ENCODE peak calls at places on chromosomes 3 and 15, in nine cellular contexts. X, I, G, H, Q, W, N, B and M are unnamed samples.

GRCh38 chr3:62249855-62250543 is 123.4 kb downstream of the FEZF2 start:
- DNase-seq in Q (no peak), W (no peak), G (no peak), H (no peak), B (no peak), N (no peak), I (no peak), X (no peak), M (no peak)

GRCh38 chr15:59160880-59161593 is 45.6 kb upstream of the LDHAL6B start:
- DNase-seq in G (no peak), I (no peak), W (no peak), N (no peak), H (no peak), Q (peak; percentile 46), B (peak; percentile 45), X (no peak), M (no peak)

GRCh38 chr15:50145451-50145872 is 26.4 kb upstream of the ATP8B4 start:
- DNase-seq in W (peak; percentile 71), B (no peak), I (peak; percentile 66), Q (peak; percentile 90), X (peak; percentile 77), H (peak; percentile 24), N (no peak), G (peak; percentile 57), M (peak; percentile 92)

GRCh38 chr3:58164199-58164879 is 46.4 kb downstream of the DNASE1L3 start:
- DNase-seq in I (peak; percentile 35), H (peak; percentile 96), N (no peak), B (no peak), G (no peak), X (peak; percentile 78), W (no peak), Q (peak; percentile 60), M (no peak)

GRCh38 chr15:23420806-23421575 is 26.1 kb downstream of the GOLGA6L2 start:
- DNase-seq in N (no peak), G (no peak), X (no peak), B (peak; percentile 47), Q (no peak), H (no peak), W (no peak), I (no peak), M (peak; percentile 33)

GRCh38 chr15:100689500-100689899 is 87.1 kb downstream of the ASB7 start:
- DNase-seq in X (no peak), I (no peak), H (no peak), B (no peak), Q (no peak), G (no peak), N (no peak), W (no peak), M (no peak)

GRCh38 chr3:4746241-4746958 is 232.8 kb upstream of the BHLHE40 start:
- DNase-seq in G (no peak), W (no peak), Q (peak; percentile 94), N (no peak), B (no peak), X (peak; percentile 79), I (no peak), H (no peak), M (peak; percentile 32)

GRCh38 chr15:48962662-48963523 is 826 bp downstream of the SHC4 start:
- DNase-seq in G (no peak), I (peak; percentile 47), Q (peak; percentile 64), N (peak; percentile 32), W (no peak), B (no peak), X (peak; percentile 54), H (peak; percentile 37), M (peak; percentile 58)

GRCh38 chr3:49122022-49122421 is 1.4 kb upstream of the USP19 start:
- DNase-seq in Q (no peak), H (no peak), B (no peak), I (no peak), N (no peak), W (no peak), X (no peak), G (no peak), M (no peak)

GRCh38 chr15:85493258-85493657 is 112.9 kb downstream of the AKAP13 start:
- DNase-seq in G (no peak), I (no peak), Q (no peak), X (no peak), H (no peak), N (no peak), W (no peak), B (peak; percentile 55), M (no peak)

GRCh38 chr3:139327231-139327630 is 16.6 kb upstream of the MRPS22 start:
- DNase-seq in B (no peak), N (no peak), G (no peak), W (no peak), X (no peak), H (no peak), Q (no peak), I (no peak), M (no peak)

GRCh38 chr3:139329364-139329850 is 14.4 kb upstream of the MRPS22 start:
- DNase-seq in G (peak; percentile 70), H (peak; percentile 92), I (peak; percentile 78), Q (peak; percentile 85), B (peak; percentile 94), N (peak; percentile 95), X (peak; percentile 64), W (peak; percentile 74), M (peak; percentile 78)

GRCh38 chr3:139328356-139328755 is 15.5 kb upstream of the MRPS22 start:
- DNase-seq in X (no peak), G (no peak), W (no peak), Q (no peak), H (no peak), B (no peak), N (no peak), I (no peak), M (no peak)

GRCh38 chr3:139326707-139327106 is 17.1 kb upstream of the MRPS22 start:
- DNase-seq in B (no peak), H (no peak), Q (no peak), N (no peak), I (no peak), G (no peak), W (no peak), X (no peak), M (no peak)

GRCh38 chr3:139327861-139328260 is 16.0 kb upstream of the MRPS22 start:
- DNase-seq in I (no peak), W (no peak), X (no peak), Q (no peak), N (no peak), B (no peak), G (no peak), H (no peak), M (no peak)
- H3K4me3 ChIP-seq in I (no peak overlapping the region), W (no peak overlapping the region), X (no peak overlapping the region), Q (no peak overlapping the region), N (no peak overlapping the region), B (no peak overlapping the region), G (no peak overlapping the region), H (no peak overlapping the region), M (no peak overlapping the region)

DNA sequence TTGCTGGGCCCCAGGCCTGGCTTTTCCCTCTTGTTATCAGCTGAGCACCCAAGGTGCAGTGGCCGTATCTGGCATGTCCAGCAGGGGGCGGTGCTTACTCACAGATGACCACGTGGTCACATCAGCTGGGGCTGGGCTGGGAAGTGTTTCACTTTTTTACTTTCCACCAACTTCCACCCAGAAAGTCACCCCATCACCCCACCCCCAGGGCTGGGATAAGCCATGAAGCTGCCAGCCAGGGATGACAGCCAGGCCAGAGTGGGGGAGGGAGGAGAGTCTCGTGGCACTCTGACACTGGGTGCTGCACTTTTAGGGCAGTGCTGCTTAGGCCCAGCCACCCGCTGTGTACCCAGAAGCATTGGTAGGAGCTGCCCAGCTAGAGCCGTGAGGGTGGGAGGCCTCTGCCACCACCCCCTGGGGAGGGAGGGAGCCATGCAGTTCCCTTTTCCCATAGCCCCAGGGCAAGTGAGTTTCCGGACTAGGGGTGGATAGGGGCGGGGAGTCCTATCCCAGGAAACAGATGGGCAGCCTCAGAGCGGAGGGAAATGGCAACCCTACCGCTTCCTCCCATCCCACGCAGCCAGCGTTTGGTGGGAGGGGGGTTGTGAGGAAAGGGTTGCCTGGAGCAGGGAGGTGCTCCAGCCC is 6.1 kb downstream of the PPCDC start:
- DNase-seq in X (peak; percentile 67), B (peak; percentile 97), W (peak; percentile 51), H (peak; percentile 93), G (peak; percentile 99), N (peak; percentile 88), Q (peak; percentile 88), I (peak; percentile 90), M (peak; percentile 92)
- H3K4me3 ChIP-seq in X (no peak overlapping the region), B (peak overlapping the region; percentile 22), W (no peak overlapping the region), H (no peak overlapping the region), G (peak overlapping the region; percentile 23), N (no peak overlapping the region), Q (peak overlapping the region; percentile 21), I (peak overlapping the region; percentile 28), M (peak overlapping the region; percentile 36)

GRCh38 chr3:42601898-42602581 is 1.6 kb downstream of the NKTR start:
- DNase-seq in W (no peak), I (no peak), N (no peak), H (no peak), Q (peak; percentile 36), G (no peak), X (peak; percentile 7), B (no peak), M (no peak)
- H3K4me3 ChIP-seq in W (peak overlapping the region; percentile 85), I (peak overlapping the region; percentile 82), N (peak overlapping the region; percentile 75), H (no peak overlapping the region), Q (peak overlapping the region; percentile 88), G (peak overlapping the region; percentile 67), X (peak overlapping the region; percentile 67), B (peak overlapping the region; percentile 91), M (peak overlapping the region; percentile 85)

GRCh38 chr3:42731476-42732195 is 29.0 kb upstream of the HHATL start:
- DNase-seq in W (no peak), G (no peak), B (peak; percentile 10), N (no peak), I (no peak), Q (no peak), X (no peak), H (no peak), M (no peak)

GRCh38 chr3:42733501-42734262 is 31.1 kb upstream of the HHATL start:
- DNase-seq in X (no peak), W (no peak), I (no peak), N (peak; percentile 17), G (no peak), B (peak; percentile 29), Q (no peak), H (no peak), M (no peak)

GRCh38 chr3:42734263-42734860 is 31.8 kb upstream of the HHATL start:
- DNase-seq in X (no peak), I (no peak), Q (no peak), H (no peak), B (peak; percentile 22), W (no peak), G (no peak), N (peak; percentile 14), M (no peak)

GRCh38 chr3:42732196-42732828 is 29.7 kb upstream of the HHATL start:
- DNase-seq in G (no peak), N (peak; percentile 14), X (no peak), I (no peak), Q (no peak), H (no peak), B (peak; percentile 31), W (no peak), M (no peak)

DNA sequence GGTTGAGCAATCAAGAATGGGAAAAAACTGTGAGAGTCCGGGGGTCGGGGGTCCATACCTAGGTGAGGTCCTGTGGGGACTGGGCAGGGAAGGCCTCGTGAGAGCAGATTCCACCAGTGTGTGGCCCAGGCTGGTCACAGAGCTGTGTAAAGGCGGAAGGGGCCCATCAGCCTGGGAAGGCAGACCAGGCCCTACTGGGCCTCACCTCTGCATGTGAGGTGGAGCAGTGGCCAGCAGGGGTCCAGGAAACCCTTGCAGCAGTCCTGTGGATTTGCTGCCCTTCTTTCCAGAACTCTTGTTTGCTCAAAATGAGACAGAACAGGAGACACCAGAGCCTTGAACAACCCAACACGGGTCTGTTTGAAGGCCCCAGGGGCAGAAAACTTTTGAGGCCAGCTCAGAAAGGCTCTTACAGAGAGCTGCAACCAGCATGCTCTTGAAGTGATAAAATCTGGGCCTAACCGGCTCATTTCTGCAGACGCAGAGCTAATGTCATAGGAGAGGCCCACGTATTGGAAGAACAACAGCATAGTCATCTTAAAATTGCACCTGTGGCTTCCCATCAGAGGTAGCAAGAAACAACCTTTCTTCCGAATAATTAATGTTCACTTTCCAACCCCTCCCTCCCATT is 30.3 kb upstream of the HHATL start:
- DNase-seq in X (no peak), H (no peak), B (peak; percentile 18), G (no peak), I (no peak), W (no peak), Q (peak; percentile 24), N (peak; percentile 8), M (no peak)
- H3K4me3 ChIP-seq in X (no peak overlapping the region), H (no peak overlapping the region), B (no peak overlapping the region), G (no peak overlapping the region), I (no peak overlapping the region), W (no peak overlapping the region), Q (no peak overlapping the region), N (no peak overlapping the region), M (no peak overlapping the region)